ENCODE peak calls at places on chromosome 10, in seven cellular contexts. D is upper lobe of right lung; F is IMR-90; Z is effector memory CD4-positive, alpha-beta T cell; B is GM23338; O is H54; J is aorta. P is an unnamed sample.

GRCh38 chr10:94076325-94076841 is 82.7 kb downstream of the PLCE1 start:
- DNase-seq in D (no peak), F (peak), Z (no peak), B (peak), O (no peak), J (no peak), P (no peak)

GRCh38 chr10:23155166-23155565 is 36.9 kb upstream of the PTF1A start:
- DNase-seq in D (no peak), F (no peak), Z (no peak), B (no peak), O (no peak), J (no peak), P (no peak)

GRCh38 chr10:110398419-110399162 is 93.9 kb upstream of the SMNDC1 start:
- DNase-seq in D (no peak), F (peak), Z (no peak), B (peak), O (peak), J (peak), P (no peak)

GRCh38 chr10:13056461-13057077 is 43.4 kb upstream of the OPTN start:
- DNase-seq in D (no peak), F (peak), Z (no peak), B (peak), O (peak), J (no peak), P (no peak)

GRCh38 chr10:75283150-75284096 is 47.7 kb upstream of the COMTD1 start:
- DNase-seq in D (no peak), F (peak), Z (no peak), B (peak), O (no peak), J (no peak), P (no peak)

GRCh38 chr10:96509017-96509641 is 4.6 kb downstream of the TLL2 start:
- DNase-seq in D (no peak), F (peak), Z (no peak), B (peak), O (peak), J (no peak), P (no peak)

GRCh38 chr10:80498039-80498832 is 39.5 kb upstream of the SH2D4B start:
- DNase-seq in D (no peak), F (no peak), Z (no peak), B (no peak), O (no peak), J (no peak), P (no peak)

GRCh38 chr10:110010076-110011069 is 2.6 kb downstream of the ADD3 start:
- DNase-seq in D (no peak), F (peak), Z (peak), B (no peak), O (no peak), J (no peak), P (no peak)

GRCh38 chr10:13977861-13978843 is 352.6 kb downstream of the FRMD4A start:
- DNase-seq in D (no peak), F (peak), Z (no peak), B (no peak), O (no peak), J (no peak), P (no peak)

GRCh38 chr10:35611750-35612149 is 6.6 kb downstream of the GJD4 start:
- DNase-seq in D (no peak), F (no peak), Z (no peak), B (peak), O (no peak), J (no peak), P (no peak)

GRCh38 chr10:58275908-58276307 is 6.9 kb downstream of the CISD1 start:
- DNase-seq in D (no peak), F (peak), Z (no peak), B (no peak), O (no peak), J (no peak), P (no peak)

GRCh38 chr10:114491933-114492332 is 87.6 kb upstream of the AFAP1L2 start:
- DNase-seq in D (no peak), F (no peak), Z (no peak), B (no peak), O (no peak), J (no peak), P (no peak)

GRCh38 chr10:90920986-90921643 is at the start of gene ANKRD1:
- DNase-seq in D (no peak), F (peak), Z (no peak), B (peak), O (peak), J (no peak), P (no peak)

GRCh38 chr10:70917635-70918034 is 29.3 kb upstream of the PCBD1 start:
- DNase-seq in D (no peak), F (no peak), Z (no peak), B (no peak), O (no peak), J (peak), P (no peak)

GRCh38 chr10:122381680-122382079 is 7.2 kb downstream of the PLEKHA1 start:
- DNase-seq in D (no peak), F (no peak), Z (no peak), B (no peak), O (no peak), J (no peak), P (no peak)

GRCh38 chr10:36499696-36500095 is 625.7 kb upstream of the ANKRD30A start:
- DNase-seq in D (no peak), F (peak), Z (no peak), B (no peak), O (no peak), J (no peak), P (no peak)

GRCh38 chr10:132264306-132264950 is 43.3 kb downstream of the STK32C start:
- DNase-seq in D (no peak), F (no peak), Z (no peak), B (no peak), O (no peak), J (peak), P (no peak)

GRCh38 chr10:34150103-34150502 is 665.0 kb downstream of the PARD3 start:
- DNase-seq in D (no peak), F (no peak), Z (no peak), B (no peak), O (no peak), J (no peak), P (no peak)

GRCh38 chr10:86723009-86723408 is 33.4 kb upstream of the BMPR1A start:
- DNase-seq in D (no peak), F (no peak), Z (no peak), B (no peak), O (no peak), J (no peak), P (no peak)

GRCh38 chr10:97854735-97855134 is 5.1 kb downstream of the GOLGA7B start:
- DNase-seq in D (no peak), F (no peak), Z (no peak), B (no peak), O (no peak), J (no peak), P (no peak)

GRCh38 chr10:11551915-11552602 is 59.4 kb downstream of the USP6NL start:
- DNase-seq in D (no peak), F (peak), Z (no peak), B (no peak), O (peak), J (no peak), P (no peak)

GRCh38 chr10:97149065-97149680 is 36.6 kb downstream of the SLIT1 start:
- DNase-seq in D (peak), F (no peak), Z (no peak), B (no peak), O (no peak), J (no peak), P (no peak)

GRCh38 chr10:76430330-76430729 is 998.9 kb downstream of the LRMDA start:
- DNase-seq in D (no peak), F (no peak), Z (no peak), B (no peak), O (no peak), J (no peak), P (no peak)

GRCh38 chr10:131832056-131832685 is 68.6 kb upstream of the PPP2R2D start:
- DNase-seq in D (peak), F (no peak), Z (no peak), B (no peak), O (no peak), J (peak), P (peak)

GRCh38 chr10:77505431-77506334 is 131.9 kb downstream of the KCNMA1 start:
- DNase-seq in D (no peak), F (peak), Z (no peak), B (no peak), O (peak), J (no peak), P (no peak)

GRCh38 chr10:14605231-14605925 is 169.3 kb downstream of the FAM107B start:
- DNase-seq in D (no peak), F (peak), Z (no peak), B (peak), O (peak), J (no peak), P (no peak)

GRCh38 chr10:49323896-49324270 is 24.9 kb downstream of the C10orf71 start:
- DNase-seq in D (no peak), F (no peak), Z (no peak), B (no peak), O (no peak), J (no peak), P (no peak)

GRCh38 chr10:16952610-16953009 is 135.4 kb upstream of the RSU1 start:
- DNase-seq in D (no peak), F (no peak), Z (no peak), B (no peak), O (no peak), J (no peak), P (peak)

GRCh38 chr10:88311264-88311663 is 271.9 kb downstream of the RNLS start:
- DNase-seq in D (no peak), F (no peak), Z (no peak), B (no peak), O (no peak), J (no peak), P (no peak)

GRCh38 chr10:49651917-49652316 is 27.5 kb upstream of the C10orf53 start:
- DNase-seq in D (no peak), F (no peak), Z (no peak), B (no peak), O (no peak), J (no peak), P (no peak)

GRCh38 chr10:128084364-128084763 is 41.9 kb downstream of the MKI67 start:
- DNase-seq in D (peak), F (no peak), Z (no peak), B (no peak), O (no peak), J (no peak), P (peak)

GRCh38 chr10:132876967-132877366 is 65.4 kb downstream of the CFAP46 start:
- DNase-seq in D (peak), F (no peak), Z (no peak), B (no peak), O (no peak), J (peak), P (peak)

GRCh38 chr10:89427629-89428028 is 13.3 kb downstream of the IFIT5 start:
- DNase-seq in D (no peak), F (peak), Z (no peak), B (no peak), O (peak), J (no peak), P (no peak)

GRCh38 chr10:53548664-53549063 is 776.1 kb upstream of the MBL2 start:
- DNase-seq in D (no peak), F (no peak), Z (no peak), B (no peak), O (no peak), J (no peak), P (no peak)